ENCODE peak calls at places on chromosome 2, in nine cellular contexts. J is SW480, D is NCI-H2081, W is A549, E is neuronal stem cell, Y is COR-L47, S is stomach, O is AG09319, Q is SIG-M5. M is an unnamed sample.

GRCh38 chr2:168490015-168490874 is 34.2 kb downstream of the CERS6 start:
- DNase-seq in J (peak), D (no peak), W (peak), E (no peak), Y (no peak), S (no peak), O (no peak), Q (peak), M (peak)

GRCh38 chr2:241258505-241259160 is 56.8 kb downstream of the HDLBP start:
- DNase-seq in J (no peak), D (no peak), W (no peak), E (no peak), Y (no peak), S (no peak), O (no peak), Q (no peak), M (no peak)

GRCh38 chr2:12675352-12675795 is 41.4 kb upstream of the TRIB2 start:
- DNase-seq in J (no peak), D (no peak), W (no peak), E (no peak), Y (no peak), S (peak), O (no peak), Q (no peak), M (no peak)

GRCh38 chr2:61763605-61764034 is 90.2 kb downstream of the FAM161A start:
- DNase-seq in J (peak), D (peak), W (peak), E (no peak), Y (peak), S (peak), O (peak), Q (no peak), M (peak)

GRCh38 chr2:23467618-23468017 is 82.6 kb downstream of the KLHL29 start:
- DNase-seq in J (no peak), D (no peak), W (no peak), E (no peak), Y (no peak), S (no peak), O (no peak), Q (no peak), M (no peak)

GRCh38 chr2:174076948-174077347 is 111.8 kb upstream of the SP3 start:
- DNase-seq in J (no peak), D (no peak), W (no peak), E (no peak), Y (no peak), S (no peak), O (no peak), Q (no peak), M (no peak)

GRCh38 chr2:178542569-178542968 is 62.3 kb downstream of the PLEKHA3 start:
- DNase-seq in J (no peak), D (no peak), W (no peak), E (no peak), Y (no peak), S (no peak), O (no peak), Q (no peak), M (no peak)

GRCh38 chr2:138502253-138503086 is 900 bp downstream of the SPOPL start:
- DNase-seq in J (peak), D (no peak), W (no peak), E (no peak), Y (no peak), S (peak), O (no peak), Q (no peak), M (peak)

GRCh38 chr2:190837417-190837816 is 43.2 kb upstream of the GLS start:
- DNase-seq in J (peak), D (peak), W (peak), E (no peak), Y (peak), S (no peak), O (no peak), Q (no peak), M (peak)

GRCh38 chr2:10531874-10532273 is 83.7 kb upstream of the ODC1 start:
- DNase-seq in J (no peak), D (no peak), W (no peak), E (no peak), Y (no peak), S (no peak), O (no peak), Q (no peak), M (no peak)

GRCh38 chr2:182715121-182715895 is 749 bp upstream of the DNAJC10 start:
- DNase-seq in J (peak), D (no peak), W (peak), E (no peak), Y (no peak), S (no peak), O (no peak), Q (peak), M (no peak)

GRCh38 chr2:11124760-11125068 is 30.6 kb upstream of the SLC66A3 start:
- DNase-seq in J (no peak), D (no peak), W (no peak), E (no peak), Y (no peak), S (no peak), O (no peak), Q (no peak), M (no peak)

GRCh38 chr2:169131587-169132512 is 62.5 kb downstream of the DHRS9 start:
- DNase-seq in J (peak), D (peak), W (peak), E (no peak), Y (peak), S (no peak), O (no peak), Q (no peak), M (peak)

GRCh38 chr2:26491563-26492167 is 13.7 kb upstream of the OTOF start:
- DNase-seq in J (no peak), D (no peak), W (no peak), E (no peak), Y (no peak), S (no peak), O (no peak), Q (no peak), M (no peak)

GRCh38 chr2:240349133-240350005 is 86.1 kb upstream of the GPC1 start:
- DNase-seq in J (no peak), D (no peak), W (no peak), E (no peak), Y (no peak), S (no peak), O (no peak), Q (no peak), M (no peak)

GRCh38 chr2:151111599-151112278 is 149.9 kb downstream of the RBM43 start:
- DNase-seq in J (no peak), D (no peak), W (peak), E (no peak), Y (no peak), S (no peak), O (peak), Q (no peak), M (peak)

GRCh38 chr2:25052948-25053477 is 11.1 kb downstream of the EFR3B start:
- DNase-seq in J (no peak), D (no peak), W (no peak), E (no peak), Y (no peak), S (no peak), O (no peak), Q (no peak), M (peak)

GRCh38 chr2:158817596-158817995 is 22.5 kb downstream of the DAPL1 start:
- DNase-seq in J (no peak), D (no peak), W (no peak), E (no peak), Y (no peak), S (no peak), O (no peak), Q (no peak), M (no peak)

GRCh38 chr2:46644690-46645385 is 165.5 kb downstream of the TMEM247 start:
- DNase-seq in J (no peak), D (peak), W (peak), E (no peak), Y (peak), S (no peak), O (no peak), Q (no peak), M (no peak)

GRCh38 chr2:75153221-75153620 is 46.1 kb downstream of the TACR1 start:
- DNase-seq in J (no peak), D (no peak), W (peak), E (no peak), Y (no peak), S (no peak), O (no peak), Q (no peak), M (no peak)

GRCh38 chr2:147524912-147525311 is 319.9 kb upstream of the ACVR2A start:
- DNase-seq in J (no peak), D (no peak), W (no peak), E (no peak), Y (no peak), S (no peak), O (no peak), Q (no peak), M (no peak)

GRCh38 chr2:112181571-112182290 is 43.5 kb downstream of the FBLN7 start:
- DNase-seq in J (no peak), D (peak), W (no peak), E (no peak), Y (peak), S (no peak), O (no peak), Q (no peak), M (no peak)

GRCh38 chr2:163039266-163039665 is 200.7 kb upstream of the KCNH7 start:
- DNase-seq in J (no peak), D (no peak), W (no peak), E (no peak), Y (no peak), S (no peak), O (no peak), Q (no peak), M (no peak)

GRCh38 chr2:88865801-88866353 is 174.4 kb downstream of the RPIA start:
- DNase-seq in J (no peak), D (no peak), W (no peak), E (no peak), Y (no peak), S (no peak), O (no peak), Q (no peak), M (no peak)

GRCh38 chr2:198371902-198372611 is 567.7 kb downstream of the PLCL1 start:
- DNase-seq in J (peak), D (no peak), W (no peak), E (no peak), Y (no peak), S (no peak), O (peak), Q (no peak), M (no peak)

GRCh38 chr2:177501186-177501585 is 108.6 kb downstream of the AGPS start:
- DNase-seq in J (no peak), D (no peak), W (no peak), E (no peak), Y (no peak), S (no peak), O (no peak), Q (no peak), M (no peak)

GRCh38 chr2:138708682-138709241 is 71.4 kb downstream of the NXPH2 start:
- DNase-seq in J (no peak), D (peak), W (no peak), E (no peak), Y (peak), S (no peak), O (no peak), Q (no peak), M (no peak)

GRCh38 chr2:5695641-5696350 is 3.6 kb downstream of the SOX11 start:
- DNase-seq in J (no peak), D (peak), W (no peak), E (no peak), Y (peak), S (no peak), O (no peak), Q (no peak), M (no peak)

GRCh38 chr2:46954951-46955571 is 39.5 kb upstream of the MCFD2 start:
- DNase-seq in J (peak), D (no peak), W (peak), E (peak), Y (no peak), S (peak), O (peak), Q (no peak), M (no peak)

GRCh38 chr2:75729861-75730260 is 19.1 kb upstream of the GCFC2 start:
- DNase-seq in J (peak), D (peak), W (peak), E (no peak), Y (peak), S (no peak), O (no peak), Q (no peak), M (peak)

GRCh38 chr2:29568135-29568534 is 353.3 kb downstream of the ALK start:
- DNase-seq in J (no peak), D (no peak), W (no peak), E (no peak), Y (no peak), S (no peak), O (no peak), Q (no peak), M (no peak)

GRCh38 chr2:105329561-105330495 is at the start of gene TGFBRAP1:
- DNase-seq in J (peak), D (peak), W (peak), E (peak), Y (peak), S (peak), O (no peak), Q (no peak), M (peak)

GRCh38 chr2:17460401-17461086 is 57.7 kb downstream of the RAD51AP2 start:
- DNase-seq in J (no peak), D (no peak), W (no peak), E (no peak), Y (no peak), S (no peak), O (no peak), Q (no peak), M (no peak)

GRCh38 chr2:189500456-189501160 is 59.3 kb downstream of the WDR75 start:
- DNase-seq in J (no peak), D (no peak), W (no peak), E (no peak), Y (no peak), S (no peak), O (no peak), Q (no peak), M (no peak)

GRCh38 chr2:624551-625347 is 52.5 kb downstream of the TMEM18 start:
- DNase-seq in J (no peak), D (no peak), W (no peak), E (no peak), Y (no peak), S (no peak), O (no peak), Q (no peak), M (no peak)

GRCh38 chr2:240501531-240501991 is 56.2 kb downstream of the ANKMY1 start:
- DNase-seq in J (no peak), D (no peak), W (no peak), E (no peak), Y (no peak), S (peak), O (no peak), Q (no peak), M (no peak)

GRCh38 chr2:79219383-79219988 is 59.9 kb upstream of the REG3A start:
- DNase-seq in J (peak), D (peak), W (peak), E (peak), Y (peak), S (peak), O (no peak), Q (no peak), M (peak)